ENCODE peak calls at places on chromosomes 2 and 18, in ten cellular contexts. P, J, B, U, N, X, T, K, G and W are unnamed samples.

GRCh38 chr2:219644801-219645480 is 17.5 kb downstream of the SLC4A3 start:
- DNase-seq in P (peak; percentile 45), J (no peak), B (no peak), U (no peak), N (no peak), X (no peak), T (no peak), K (no peak), G (peak; percentile 80), W (no peak)

GRCh38 chr2:100145893-100146753 is 3.7 kb upstream of the AFF3 start:
- DNase-seq in P (no peak), J (no peak), B (no peak), U (no peak), N (no peak), X (no peak), T (no peak), K (no peak), G (no peak), W (no peak)

GRCh38 chr2:64325852-64326577 is 127.9 kb upstream of the LGALSL start:
- DNase-seq in P (no peak), J (no peak), B (no peak), U (no peak), N (no peak), X (no peak), T (no peak), K (peak; percentile 46), G (no peak), W (no peak)

GRCh38 chr2:160506371-160507045 is 12.9 kb upstream of the RBMS1 start:
- DNase-seq in P (no peak), J (no peak), B (no peak), U (no peak), N (no peak), X (no peak), T (no peak), K (no peak), G (no peak), W (no peak)

GRCh38 chr2:56376699-56377665 is 193.2 kb downstream of the CCDC85A start:
- DNase-seq in P (peak; percentile 31), J (no peak), B (no peak), U (peak; percentile 36), N (no peak), X (no peak), T (no peak), K (no peak), G (no peak), W (no peak)

GRCh38 chr2:230694241-230694640 is 18.4 kb upstream of the CAB39 start:
- DNase-seq in P (peak; percentile 58), J (no peak), B (no peak), U (no peak), N (no peak), X (no peak), T (no peak), K (peak; percentile 44), G (no peak), W (no peak)

GRCh38 chr18:3950668-3951413 is 500.9 kb downstream of the TGIF1 start:
- DNase-seq in P (no peak), J (no peak), B (no peak), U (no peak), N (no peak), X (no peak), T (no peak), K (no peak), G (no peak), W (no peak)

GRCh38 chr2:83817511-83817910 is 641.6 kb downstream of the SUCLG1 start:
- DNase-seq in P (peak; percentile 42), J (no peak), B (no peak), U (no peak), N (peak; percentile 3), X (no peak), T (no peak), K (no peak), G (no peak), W (no peak)

GRCh38 chr2:119218478-119219064 is 5.1 kb upstream of the STEAP3 start:
- DNase-seq in P (peak; percentile 38), J (no peak), B (peak; percentile 53), U (no peak), N (peak; percentile 40), X (no peak), T (peak; percentile 74), K (no peak), G (no peak), W (peak; percentile 82)

GRCh38 chr2:99621106-99621505 is 131.3 kb upstream of the REV1 start:
- DNase-seq in P (no peak), J (no peak), B (no peak), U (no peak), N (no peak), X (no peak), T (no peak), K (no peak), G (no peak), W (no peak)

GRCh38 chr2:180057706-180058412 is 50.8 kb upstream of the CWC22 start:
- DNase-seq in P (no peak), J (no peak), B (no peak), U (no peak), N (no peak), X (no peak), T (no peak), K (no peak), G (no peak), W (no peak)

GRCh38 chr2:132645176-132645575 is 24.8 kb downstream of the LYPD1 start:
- DNase-seq in P (no peak), J (peak; percentile 73), B (no peak), U (no peak), N (no peak), X (no peak), T (no peak), K (no peak), G (no peak), W (no peak)

GRCh38 chr2:20677301-20678176 is 10.6 kb downstream of the GDF7 start:
- DNase-seq in P (peak; percentile 21), J (peak; percentile 53), B (no peak), U (no peak), N (no peak), X (no peak), T (no peak), K (no peak), G (no peak), W (no peak)

GRCh38 chr2:20678751-20679150 is 11.8 kb downstream of the GDF7 start:
- DNase-seq in P (no peak), J (peak; percentile 41), B (no peak), U (no peak), N (no peak), X (no peak), T (no peak), K (no peak), G (no peak), W (no peak)

GRCh38 chr2:20680744-20681143 is 13.8 kb downstream of the GDF7 start:
- DNase-seq in P (no peak), J (peak; percentile 36), B (no peak), U (no peak), N (no peak), X (no peak), T (no peak), K (no peak), G (no peak), W (no peak)

GRCh38 chr2:20684581-20685063 is 17.7 kb downstream of the GDF7 start:
- DNase-seq in P (no peak), J (no peak), B (no peak), U (no peak), N (no peak), X (no peak), T (no peak), K (no peak), G (no peak), W (no peak)

GRCh38 chr2:20682166-20682565 is 15.2 kb downstream of the GDF7 start:
- DNase-seq in P (no peak), J (no peak), B (peak; percentile 20), U (no peak), N (no peak), X (no peak), T (peak; percentile 23), K (no peak), G (no peak), W (no peak)
- TF ChIP-seq CTCF in P (peak; percentile 62), J (peak; percentile 19), B (peak; percentile 78), U (peak; percentile 83), N (peak; percentile 31), X (peak; percentile 15), T (peak; percentile 64), K (peak; percentile 45), G (peak; percentile 44), W (no peak)

GRCh38 chr2:46362667-46363012 is 65.4 kb downstream of the EPAS1 start:
- DNase-seq in P (no peak), J (no peak), B (no peak), U (no peak), N (no peak), X (no peak), T (peak; percentile 24), K (no peak), G (no peak), W (no peak)
- H3K36me3 ChIP-seq in P (peaks cover 5% of the 10 kb centered on the region), J (no peaks in the 10 kb centered on the region), B (peaks cover 43% of the 10 kb centered on the region), U (peaks cover 28% of the 10 kb centered on the region), N (no peaks in the 10 kb centered on the region), X (no peaks in the 10 kb centered on the region), T (peaks cover 55% of the 10 kb centered on the region), K (peaks cover 4% of the 10 kb centered on the region), G (peaks cover 53% of the 10 kb centered on the region), W (peaks cover 5% of the 10 kb centered on the region)

GRCh38 chr2:65952966-65953365 is 482.0 kb upstream of the MEIS1 start:
- DNase-seq in P (no peak), J (no peak), B (no peak), U (no peak), N (no peak), X (no peak), T (no peak), K (no peak), G (no peak), W (no peak)

GRCh38 chr2:65957886-65958285 is 477.0 kb upstream of the MEIS1 start:
- DNase-seq in P (no peak), J (no peak), B (no peak), U (no peak), N (no peak), X (no peak), T (no peak), K (no peak), G (no peak), W (no peak)

GRCh38 chr2:65957454-65957853 is 477.5 kb upstream of the MEIS1 start:
- DNase-seq in P (no peak), J (no peak), B (no peak), U (no peak), N (no peak), X (no peak), T (no peak), K (no peak), G (no peak), W (no peak)

GRCh38 chr2:65955259-65955658 is 479.7 kb upstream of the MEIS1 start:
- DNase-seq in P (no peak), J (no peak), B (no peak), U (no peak), N (no peak), X (no peak), T (no peak), K (no peak), G (no peak), W (no peak)
- TF ChIP-seq CTCF in P (no peak), J (no peak), B (no peak), U (no peak), N (no peak), X (no peak), T (no peak), K (no peak), G (no peak), W (no peak)

DNA sequence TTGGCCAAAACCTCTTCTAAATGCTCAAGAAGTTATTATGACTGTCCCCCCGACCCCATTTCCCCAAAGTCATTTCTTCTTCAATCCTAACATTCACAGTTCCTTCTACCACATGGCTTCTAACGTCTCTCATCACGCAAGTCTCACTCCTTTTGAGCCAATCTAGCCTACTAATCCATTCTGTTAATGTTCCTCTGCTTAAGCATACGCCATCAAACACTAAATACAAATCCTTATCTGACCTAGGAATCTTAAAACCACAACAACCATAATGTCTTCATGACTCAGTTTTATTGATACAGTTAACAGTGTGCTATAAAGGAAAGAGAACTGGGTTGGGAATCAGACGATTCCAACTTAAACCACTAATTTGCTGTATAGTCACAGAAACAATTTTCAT is 23.9 kb downstream of the HNRNPLL start:
- DNase-seq in P (peak; percentile 74), J (no peak), B (no peak), U (no peak), N (no peak), X (no peak), T (no peak), K (no peak), G (no peak), W (no peak)
- H3K36me3 ChIP-seq in P (peaks cover 5% of the 10 kb centered on the region), J (no peaks in the 10 kb centered on the region), B (peaks cover 13% of the 10 kb centered on the region), U (peaks cover 6% of the 10 kb centered on the region), N (peaks cover 6% of the 10 kb centered on the region), X (no peaks in the 10 kb centered on the region), T (peaks cover 13% of the 10 kb centered on the region), K (no peaks in the 10 kb centered on the region), G (peaks cover 12% of the 10 kb centered on the region), W (no peaks in the 10 kb centered on the region)